ENCODE peak calls at places on chromosomes 3 and 15, in eight cellular contexts. N is left ventricle myocardium inferior; J is suprapubic skin; K is NT2/D1; U is GM12878; O is aorta; I is effector memory CD4-positive, alpha-beta T cell; E is Panc1. S is an unnamed sample.

GRCh38 chr3:14146381-14147062 is 21.7 kb downstream of the TMEM43 start:
- DNase-seq in N (no peak), J (no peak), K (no peak), U (no peak), O (no peak), I (no peak), E (no peak), S (peak; percentile 11)

GRCh38 chr15:57146394-57147140 is 228.1 kb downstream of the TCF12 start:
- DNase-seq in N (no peak), J (no peak), K (peak; percentile 9), U (no peak), O (no peak), I (no peak), E (no peak), S (no peak)

GRCh38 chr3:169841171-169841570 is 28.5 kb upstream of the LRRC34 start:
- DNase-seq in N (no peak), J (no peak), K (no peak), U (peak; percentile 34), O (no peak), I (no peak), E (no peak), S (no peak)

GRCh38 chr3:127886276-127886862 is 28.7 kb upstream of the KBTBD12 start:
- DNase-seq in N (no peak), J (no peak), K (no peak), U (no peak), O (no peak), I (no peak), E (no peak), S (no peak)

GRCh38 chr3:4231041-4231440 is 72.1 kb upstream of the SETMAR start:
- DNase-seq in N (no peak), J (no peak), K (no peak), U (no peak), O (no peak), I (no peak), E (no peak), S (no peak)

GRCh38 chr3:71063768-71064287 is 519.7 kb downstream of the FOXP1 start:
- DNase-seq in N (peak; percentile 30), J (no peak), K (no peak), U (no peak), O (no peak), I (no peak), E (no peak), S (peak; percentile 65)

GRCh38 chr15:85582719-85583089 is 202.3 kb downstream of the AKAP13 start:
- DNase-seq in N (peak; percentile 55), J (no peak), K (no peak), U (peak; percentile 28), O (peak; percentile 79), I (peak; percentile 61), E (no peak), S (no peak)

GRCh38 chr15:83206971-83207621 is 527 bp downstream of the HDGFL3 start:
- DNase-seq in N (peak; percentile 40), J (no peak), K (peak; percentile 32), U (no peak), O (peak; percentile 54), I (no peak), E (no peak), S (peak; percentile 74)

GRCh38 chr3:99674086-99674789 is 35.8 kb downstream of the COL8A1 start:
- DNase-seq in N (no peak), J (no peak), K (no peak), U (no peak), O (no peak), I (no peak), E (no peak), S (no peak)

GRCh38 chr3:14805946-14806537 is 12.7 kb upstream of the FGD5 start:
- DNase-seq in N (no peak), J (no peak), K (no peak), U (no peak), O (no peak), I (no peak), E (no peak), S (no peak)

GRCh38 chr3:175356899-175357324 is 497.8 kb downstream of the NAALADL2 start:
- DNase-seq in N (no peak), J (no peak), K (no peak), U (no peak), O (no peak), I (no peak), E (no peak), S (no peak)

GRCh38 chr15:100234158-100235029 is 107.4 kb downstream of the ADAMTS17 start:
- DNase-seq in N (peak; percentile 73), J (no peak), K (no peak), U (no peak), O (no peak), I (no peak), E (no peak), S (no peak)

GRCh38 chr3:29642393-29643033 is 361.6 kb downstream of the RBMS3 start:
- DNase-seq in N (no peak), J (no peak), K (no peak), U (no peak), O (no peak), I (no peak), E (no peak), S (no peak)

GRCh38 chr3:12884104-12884742 is 42.9 kb upstream of the RPL32 start:
- DNase-seq in N (peak; percentile 55), J (no peak), K (no peak), U (no peak), O (peak; percentile 83), I (no peak), E (no peak), S (no peak)

GRCh38 chr3:161139686-161140085 is 34.5 kb upstream of the B3GALNT1 start:
- DNase-seq in N (no peak), J (no peak), K (no peak), U (no peak), O (no peak), I (no peak), E (no peak), S (no peak)

GRCh38 chr3:60188803-60189202 is 1062.4 kb downstream of the FHIT start:
- DNase-seq in N (no peak), J (no peak), K (no peak), U (no peak), O (no peak), I (no peak), E (no peak), S (no peak)

GRCh38 chr3:123546133-123546755 is 38.6 kb downstream of the HACD2 start:
- DNase-seq in N (no peak), J (no peak), K (no peak), U (no peak), O (no peak), I (no peak), E (peak; percentile 28), S (no peak)

GRCh38 chr15:46260937-46261336 is 626.1 kb downstream of the SQOR start:
- DNase-seq in N (no peak), J (no peak), K (peak; percentile 13), U (no peak), O (no peak), I (no peak), E (no peak), S (no peak)

GRCh38 chr3:58044656-58045055 is 36.4 kb downstream of the FLNB start:
- DNase-seq in N (no peak), J (no peak), K (no peak), U (no peak), O (no peak), I (no peak), E (no peak), S (no peak)

GRCh38 chr3:58043933-58044332 is 35.7 kb downstream of the FLNB start:
- DNase-seq in N (no peak), J (no peak), K (no peak), U (no peak), O (no peak), I (no peak), E (no peak), S (no peak)

GRCh38 chr3:58042947-58043707 is 34.9 kb downstream of the FLNB start:
- DNase-seq in N (no peak), J (no peak), K (no peak), U (no peak), O (no peak), I (no peak), E (no peak), S (no peak)

GRCh38 chr3:58047806-58048205 is 39.6 kb downstream of the FLNB start:
- DNase-seq in N (no peak), J (no peak), K (no peak), U (no peak), O (no peak), I (no peak), E (no peak), S (no peak)

GRCh38 chr3:58045084-58045483 is 36.9 kb downstream of the FLNB start:
- DNase-seq in N (no peak), J (no peak), K (no peak), U (no peak), O (no peak), I (no peak), E (no peak), S (no peak)
- H3K4me1 ChIP-seq in N (peaks cover 78% of the 10 kb centered on the region), J (peaks cover 69% of the 10 kb centered on the region), K (peaks cover 32% of the 10 kb centered on the region), U (peaks cover 38% of the 10 kb centered on the region), O (no peaks in the 10 kb centered on the region), I (no peaks in the 10 kb centered on the region), E (peaks cover 94% of the 10 kb centered on the region), S (peaks cover 17% of the 10 kb centered on the region)

GRCh38 chr3:52197499-52197841 is 490 bp upstream of the ALAS1 start:
- DNase-seq in N (no peak), J (no peak), K (no peak), U (no peak), O (no peak), I (no peak), E (no peak), S (no peak)
- H3K4me1 ChIP-seq in N (peaks cover 82% of the 10 kb centered on the region), J (peaks cover 51% of the 10 kb centered on the region), K (peaks cover 3% of the 10 kb centered on the region), U (peaks cover 34% of the 10 kb centered on the region), O (no peaks in the 10 kb centered on the region), I (peaks cover 24% of the 10 kb centered on the region), E (peaks cover 14% of the 10 kb centered on the region), S (peaks cover 16% of the 10 kb centered on the region)

DNA sequence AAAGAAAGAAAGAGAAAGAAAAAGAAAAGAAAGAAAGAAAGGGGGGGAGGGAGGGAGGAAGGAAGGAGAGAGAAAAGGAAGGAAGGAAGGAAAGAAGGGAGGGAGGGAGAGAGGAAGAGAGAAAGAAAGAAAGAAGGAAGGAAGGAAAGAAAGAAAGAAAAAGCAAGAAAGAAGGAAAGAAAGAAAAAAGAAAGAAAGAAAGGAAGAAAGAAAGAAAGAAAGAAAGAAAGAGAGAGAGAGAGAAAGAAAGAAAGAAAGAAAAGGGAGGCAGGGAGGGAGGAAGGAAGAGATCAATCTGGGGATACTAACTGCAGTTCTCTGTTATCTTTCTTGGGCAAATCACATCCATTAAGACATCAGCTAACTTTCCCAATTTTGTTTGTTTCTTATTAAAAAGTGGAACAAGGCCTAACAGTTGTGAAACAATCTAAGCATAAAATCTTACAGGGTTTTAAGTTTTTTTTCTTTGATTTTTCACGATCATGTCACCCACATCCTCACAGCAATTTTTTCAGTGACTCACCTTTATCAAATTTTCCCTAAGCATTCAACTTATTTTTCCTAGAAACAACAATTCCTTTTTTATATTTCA is 36.8 kb downstream of the TBC1D2B start:
- DNase-seq in N (no peak), J (no peak), K (no peak), U (no peak), O (no peak), I (no peak), E (no peak), S (no peak)
- H3K4me1 ChIP-seq in N (peaks cover 28% of the 10 kb centered on the region), J (peaks cover 58% of the 10 kb centered on the region), K (peaks cover 3% of the 10 kb centered on the region), U (peaks cover 10% of the 10 kb centered on the region), O (no peaks in the 10 kb centered on the region), I (peaks cover 79% of the 10 kb centered on the region), E (peaks cover 13% of the 10 kb centered on the region), S (peaks cover 1% of the 10 kb centered on the region)

DNA sequence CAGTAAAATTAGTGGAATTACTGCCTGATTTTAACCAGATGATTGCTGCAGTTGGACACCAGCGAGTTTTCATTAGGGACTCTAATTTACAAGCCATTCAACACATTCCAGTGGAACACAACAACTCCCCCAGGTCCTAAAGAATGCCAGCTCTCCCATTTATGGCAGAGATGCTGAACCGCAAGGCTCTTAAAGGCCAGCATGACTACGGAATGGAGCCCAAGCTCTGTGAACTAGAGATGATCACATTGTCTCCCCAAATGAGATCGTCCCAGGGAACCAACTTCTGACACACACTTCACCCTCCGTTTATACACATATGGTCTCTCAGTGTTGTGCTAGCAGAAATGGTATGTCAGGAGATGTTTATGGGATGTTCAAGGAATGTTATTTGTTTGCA is 446.2 kb upstream of the NR2F2 start:
- DNase-seq in N (no peak), J (no peak), K (peak; percentile 30), U (no peak), O (no peak), I (no peak), E (no peak), S (no peak)
- H3K4me1 ChIP-seq in N (peaks cover 6% of the 10 kb centered on the region), J (no peaks in the 10 kb centered on the region), K (no peaks in the 10 kb centered on the region), U (peaks cover 6% of the 10 kb centered on the region), O (no peaks in the 10 kb centered on the region), I (no peaks in the 10 kb centered on the region), E (no peaks in the 10 kb centered on the region), S (no peaks in the 10 kb centered on the region)

S was measured in pancreas.